ENCODE peak calls at places on chromosomes 7 and 10, in seven cellular contexts. One of them, this sample, is unnamed.

GRCh38 chr7:156920076-156920475 is 27.1 kb upstream of the LMBR1 start:
- DNase-seq in activated T-helper 1 cell treated with Interleukin-2 at 50 U/mL for 16 hours: no peak
- DNase-seq in CD4-positive, CD25-positive, alpha-beta regulatory T cell: no peak
- DNase-seq in SW480: no peak
- DNase-seq in CD4-positive, alpha-beta T cell: no peak
- DNase-seq in activated CD4-positive, alpha-beta T cell treated with anti-CD3 and anti-CD28 coated beads, Interleukin-2, amount 10 ng/mL, durations not matched to agents 7 days and 5 days: no peak
- DNase-seq in neural crest cell: no peak
- DNase-seq in this sample: no peak

GRCh38 chr7:113086928-113087277 is 276 bp upstream of the GPR85 start:
- DNase-seq in CD4-positive, CD25-positive, alpha-beta regulatory T cell: no peak
- DNase-seq in activated T-helper 1 cell treated with Interleukin-2 at 50 U/mL for 16 hours: no peak
- DNase-seq in activated CD4-positive, alpha-beta T cell treated with anti-CD3 and anti-CD28 coated beads, Interleukin-2, amount 10 ng/mL, durations not matched to agents 7 days and 5 days: no peak
- DNase-seq in neural crest cell: no peak
- DNase-seq in CD4-positive, alpha-beta T cell: no peak
- DNase-seq in SW480: no peak
- DNase-seq in this sample: no peak

GRCh38 chr10:118163227-118163626 is 116.5 kb upstream of the RAB11FIP2 start:
- DNase-seq in CD4-positive, CD25-positive, alpha-beta regulatory T cell: no peak
- DNase-seq in neural crest cell: no peak
- DNase-seq in activated CD4-positive, alpha-beta T cell treated with anti-CD3 and anti-CD28 coated beads, Interleukin-2, amount 10 ng/mL, durations not matched to agents 7 days and 5 days: no peak
- DNase-seq in CD4-positive, alpha-beta T cell: no peak
- DNase-seq in activated T-helper 1 cell treated with Interleukin-2 at 50 U/mL for 16 hours: no peak
- DNase-seq in SW480: no peak
- DNase-seq in this sample: no peak

GRCh38 chr10:8401531-8401930 is 347.0 kb downstream of the GATA3 start:
- DNase-seq in activated CD4-positive, alpha-beta T cell treated with anti-CD3 and anti-CD28 coated beads, Interleukin-2, amount 10 ng/mL, durations not matched to agents 7 days and 5 days: no peak
- DNase-seq in activated T-helper 1 cell treated with Interleukin-2 at 50 U/mL for 16 hours: no peak
- DNase-seq in neural crest cell: no peak
- DNase-seq in CD4-positive, alpha-beta T cell: no peak
- DNase-seq in SW480: no peak
- DNase-seq in CD4-positive, CD25-positive, alpha-beta regulatory T cell: no peak
- DNase-seq in this sample: no peak

GRCh38 chr7:7183061-7183832 is 903 bp downstream of the C1GALT1 start:
- DNase-seq in activated T-helper 1 cell treated with Interleukin-2 at 50 U/mL for 16 hours: peak; percentile 33
- DNase-seq in CD4-positive, alpha-beta T cell: peak; percentile 16
- DNase-seq in SW480: peak; percentile 71
- DNase-seq in activated CD4-positive, alpha-beta T cell treated with anti-CD3 and anti-CD28 coated beads, Interleukin-2, amount 10 ng/mL, durations not matched to agents 7 days and 5 days: peak; percentile 37
- DNase-seq in neural crest cell: no peak
- DNase-seq in CD4-positive, CD25-positive, alpha-beta regulatory T cell: peak; percentile 53
- DNase-seq in this sample: no peak

GRCh38 chr7:52233248-52233647 is 802.2 kb upstream of the POM121L12 start:
- DNase-seq in SW480: no peak
- DNase-seq in activated CD4-positive, alpha-beta T cell treated with anti-CD3 and anti-CD28 coated beads, Interleukin-2, amount 10 ng/mL, durations not matched to agents 7 days and 5 days: no peak
- DNase-seq in CD4-positive, alpha-beta T cell: no peak
- DNase-seq in neural crest cell: no peak
- DNase-seq in CD4-positive, CD25-positive, alpha-beta regulatory T cell: no peak
- DNase-seq in activated T-helper 1 cell treated with Interleukin-2 at 50 U/mL for 16 hours: no peak
- DNase-seq in this sample: no peak

GRCh38 chr7:156559001-156559400 is 81.6 kb upstream of the RNF32 start:
- DNase-seq in CD4-positive, alpha-beta T cell: no peak
- DNase-seq in activated CD4-positive, alpha-beta T cell treated with anti-CD3 and anti-CD28 coated beads, Interleukin-2, amount 10 ng/mL, durations not matched to agents 7 days and 5 days: no peak
- DNase-seq in CD4-positive, CD25-positive, alpha-beta regulatory T cell: no peak
- DNase-seq in activated T-helper 1 cell treated with Interleukin-2 at 50 U/mL for 16 hours: no peak
- DNase-seq in neural crest cell: no peak
- DNase-seq in SW480: no peak
- DNase-seq in this sample: peak; percentile 10

GRCh38 chr10:69801094-69801433 is 642 bp upstream of the COL13A1 start:
- DNase-seq in activated T-helper 1 cell treated with Interleukin-2 at 50 U/mL for 16 hours: no peak
- DNase-seq in activated CD4-positive, alpha-beta T cell treated with anti-CD3 and anti-CD28 coated beads, Interleukin-2, amount 10 ng/mL, durations not matched to agents 7 days and 5 days: peak; percentile 33
- DNase-seq in SW480: peak; percentile 64
- DNase-seq in CD4-positive, alpha-beta T cell: no peak
- DNase-seq in CD4-positive, CD25-positive, alpha-beta regulatory T cell: peak; percentile 33
- DNase-seq in neural crest cell: peak; percentile 71
- DNase-seq in this sample: no peak

GRCh38 chr7:3649250-3649649 is 348.2 kb downstream of the SDK1 start:
- DNase-seq in activated CD4-positive, alpha-beta T cell treated with anti-CD3 and anti-CD28 coated beads, Interleukin-2, amount 10 ng/mL, durations not matched to agents 7 days and 5 days: no peak
- DNase-seq in CD4-positive, CD25-positive, alpha-beta regulatory T cell: no peak
- DNase-seq in activated T-helper 1 cell treated with Interleukin-2 at 50 U/mL for 16 hours: no peak
- DNase-seq in SW480: no peak
- DNase-seq in neural crest cell: no peak
- DNase-seq in CD4-positive, alpha-beta T cell: no peak
- DNase-seq in this sample: no peak

GRCh38 chr10:120950103-120950561 is 99.0 kb downstream of the WDR11 start:
- DNase-seq in CD4-positive, CD25-positive, alpha-beta regulatory T cell: no peak
- DNase-seq in activated T-helper 1 cell treated with Interleukin-2 at 50 U/mL for 16 hours: no peak
- DNase-seq in CD4-positive, alpha-beta T cell: no peak
- DNase-seq in neural crest cell: peak; percentile 28
- DNase-seq in activated CD4-positive, alpha-beta T cell treated with anti-CD3 and anti-CD28 coated beads, Interleukin-2, amount 10 ng/mL, durations not matched to agents 7 days and 5 days: no peak
- DNase-seq in SW480: no peak
- DNase-seq in this sample: peak; percentile 30

GRCh38 chr7:100829150-100829716 is 1.9 kb upstream of the EPHB4 start:
- DNase-seq in neural crest cell: no peak
- DNase-seq in CD4-positive, CD25-positive, alpha-beta regulatory T cell: no peak
- DNase-seq in activated CD4-positive, alpha-beta T cell treated with anti-CD3 and anti-CD28 coated beads, Interleukin-2, amount 10 ng/mL, durations not matched to agents 7 days and 5 days: no peak
- DNase-seq in activated T-helper 1 cell treated with Interleukin-2 at 50 U/mL for 16 hours: no peak
- DNase-seq in SW480: no peak
- DNase-seq in CD4-positive, alpha-beta T cell: no peak
- DNase-seq in this sample: no peak

GRCh38 chr10:68536973-68537372 is 9.7 kb upstream of the SLC25A16 start:
- DNase-seq in CD4-positive, alpha-beta T cell: no peak
- DNase-seq in CD4-positive, CD25-positive, alpha-beta regulatory T cell: no peak
- DNase-seq in activated CD4-positive, alpha-beta T cell treated with anti-CD3 and anti-CD28 coated beads, Interleukin-2, amount 10 ng/mL, durations not matched to agents 7 days and 5 days: no peak
- DNase-seq in SW480: no peak
- DNase-seq in neural crest cell: no peak
- DNase-seq in activated T-helper 1 cell treated with Interleukin-2 at 50 U/mL for 16 hours: no peak
- DNase-seq in this sample: no peak

GRCh38 chr7:1093506-1093850 is 5.6 kb downstream of the GPER1 start:
- DNase-seq in neural crest cell: no peak
- DNase-seq in activated T-helper 1 cell treated with Interleukin-2 at 50 U/mL for 16 hours: no peak
- DNase-seq in SW480: no peak
- DNase-seq in activated CD4-positive, alpha-beta T cell treated with anti-CD3 and anti-CD28 coated beads, Interleukin-2, amount 10 ng/mL, durations not matched to agents 7 days and 5 days: no peak
- DNase-seq in CD4-positive, alpha-beta T cell: no peak
- DNase-seq in CD4-positive, CD25-positive, alpha-beta regulatory T cell: no peak
- DNase-seq in this sample: no peak

GRCh38 chr10:11782793-11783557 is 40.2 kb upstream of the PROSER2 start:
- DNase-seq in activated CD4-positive, alpha-beta T cell treated with anti-CD3 and anti-CD28 coated beads, Interleukin-2, amount 10 ng/mL, durations not matched to agents 7 days and 5 days: peak; percentile 40
- DNase-seq in SW480: peak; percentile 73
- DNase-seq in CD4-positive, CD25-positive, alpha-beta regulatory T cell: peak; percentile 66
- DNase-seq in neural crest cell: peak; percentile 12
- DNase-seq in activated T-helper 1 cell treated with Interleukin-2 at 50 U/mL for 16 hours: no peak
- DNase-seq in CD4-positive, alpha-beta T cell: no peak
- DNase-seq in this sample: peak; percentile 22

GRCh38 chr10:88401671-88402347 is 181.3 kb downstream of the RNLS start:
- DNase-seq in neural crest cell: no peak
- DNase-seq in activated CD4-positive, alpha-beta T cell treated with anti-CD3 and anti-CD28 coated beads, Interleukin-2, amount 10 ng/mL, durations not matched to agents 7 days and 5 days: no peak
- DNase-seq in CD4-positive, alpha-beta T cell: no peak
- DNase-seq in activated T-helper 1 cell treated with Interleukin-2 at 50 U/mL for 16 hours: no peak
- DNase-seq in CD4-positive, CD25-positive, alpha-beta regulatory T cell: no peak
- DNase-seq in SW480: peak; percentile 22
- DNase-seq in this sample: no peak

GRCh38 chr7:76998263-76998666 is 33.9 kb downstream of the SPDYE17 start:
- DNase-seq in CD4-positive, alpha-beta T cell: no peak
- DNase-seq in CD4-positive, CD25-positive, alpha-beta regulatory T cell: no peak
- DNase-seq in neural crest cell: no peak
- DNase-seq in activated T-helper 1 cell treated with Interleukin-2 at 50 U/mL for 16 hours: no peak
- DNase-seq in activated CD4-positive, alpha-beta T cell treated with anti-CD3 and anti-CD28 coated beads, Interleukin-2, amount 10 ng/mL, durations not matched to agents 7 days and 5 days: no peak
- DNase-seq in SW480: no peak
- DNase-seq in this sample: no peak

GRCh38 chr7:127901895-127902703 is 129.1 kb downstream of the LRRC4 start:
- DNase-seq in neural crest cell: no peak
- DNase-seq in activated T-helper 1 cell treated with Interleukin-2 at 50 U/mL for 16 hours: no peak
- DNase-seq in activated CD4-positive, alpha-beta T cell treated with anti-CD3 and anti-CD28 coated beads, Interleukin-2, amount 10 ng/mL, durations not matched to agents 7 days and 5 days: no peak
- DNase-seq in CD4-positive, alpha-beta T cell: no peak
- DNase-seq in CD4-positive, CD25-positive, alpha-beta regulatory T cell: no peak
- DNase-seq in SW480: no peak
- DNase-seq in this sample: no peak

GRCh38 chr7:101915000-101915399 is 97.6 kb downstream of the CUX1 start:
- DNase-seq in CD4-positive, CD25-positive, alpha-beta regulatory T cell: no peak
- DNase-seq in neural crest cell: no peak
- DNase-seq in SW480: no peak
- DNase-seq in activated T-helper 1 cell treated with Interleukin-2 at 50 U/mL for 16 hours: no peak
- DNase-seq in activated CD4-positive, alpha-beta T cell treated with anti-CD3 and anti-CD28 coated beads, Interleukin-2, amount 10 ng/mL, durations not matched to agents 7 days and 5 days: no peak
- DNase-seq in CD4-positive, alpha-beta T cell: no peak
- DNase-seq in this sample: no peak

GRCh38 chr10:73886625-73887024 is 12.3 kb upstream of the CAMK2G start:
- DNase-seq in neural crest cell: no peak
- DNase-seq in activated T-helper 1 cell treated with Interleukin-2 at 50 U/mL for 16 hours: no peak
- DNase-seq in CD4-positive, alpha-beta T cell: no peak
- DNase-seq in CD4-positive, CD25-positive, alpha-beta regulatory T cell: no peak
- DNase-seq in SW480: no peak
- DNase-seq in activated CD4-positive, alpha-beta T cell treated with anti-CD3 and anti-CD28 coated beads, Interleukin-2, amount 10 ng/mL, durations not matched to agents 7 days and 5 days: no peak
- DNase-seq in this sample: no peak

GRCh38 chr10:78656815-78657621 is 411.7 kb upstream of the ZMIZ1 start:
- DNase-seq in SW480: no peak
- DNase-seq in activated CD4-positive, alpha-beta T cell treated with anti-CD3 and anti-CD28 coated beads, Interleukin-2, amount 10 ng/mL, durations not matched to agents 7 days and 5 days: no peak
- DNase-seq in neural crest cell: peak; percentile 90
- DNase-seq in CD4-positive, CD25-positive, alpha-beta regulatory T cell: no peak
- DNase-seq in activated T-helper 1 cell treated with Interleukin-2 at 50 U/mL for 16 hours: no peak
- DNase-seq in CD4-positive, alpha-beta T cell: no peak
- DNase-seq in this sample: peak; percentile 48

GRCh38 chr7:33039257-33039904 is 23.2 kb downstream of the NT5C3A start:
- DNase-seq in activated T-helper 1 cell treated with Interleukin-2 at 50 U/mL for 16 hours: no peak
- DNase-seq in CD4-positive, alpha-beta T cell: no peak
- DNase-seq in neural crest cell: no peak
- DNase-seq in SW480: no peak
- DNase-seq in CD4-positive, CD25-positive, alpha-beta regulatory T cell: peak; percentile 58
- DNase-seq in activated CD4-positive, alpha-beta T cell treated with anti-CD3 and anti-CD28 coated beads, Interleukin-2, amount 10 ng/mL, durations not matched to agents 7 days and 5 days: no peak
- DNase-seq in this sample: no peak

GRCh38 chr7:54841772-54842707 is 83.0 kb upstream of the SEC61G start:
- DNase-seq in CD4-positive, CD25-positive, alpha-beta regulatory T cell: peak; percentile 5
- DNase-seq in CD4-positive, alpha-beta T cell: no peak
- DNase-seq in SW480: peak; percentile 26
- DNase-seq in neural crest cell: peak; percentile 23
- DNase-seq in activated CD4-positive, alpha-beta T cell treated with anti-CD3 and anti-CD28 coated beads, Interleukin-2, amount 10 ng/mL, durations not matched to agents 7 days and 5 days: no peak
- DNase-seq in activated T-helper 1 cell treated with Interleukin-2 at 50 U/mL for 16 hours: no peak
- DNase-seq in this sample: peak; percentile 89

GRCh38 chr7:137399827-137400823 is 56.6 kb upstream of the PTN start:
- DNase-seq in neural crest cell: no peak
- DNase-seq in activated CD4-positive, alpha-beta T cell treated with anti-CD3 and anti-CD28 coated beads, Interleukin-2, amount 10 ng/mL, durations not matched to agents 7 days and 5 days: no peak
- DNase-seq in activated T-helper 1 cell treated with Interleukin-2 at 50 U/mL for 16 hours: no peak
- DNase-seq in SW480: no peak
- DNase-seq in CD4-positive, CD25-positive, alpha-beta regulatory T cell: no peak
- DNase-seq in CD4-positive, alpha-beta T cell: no peak
- DNase-seq in this sample: peak; percentile 60

GRCh38 chr10:7035111-7035761 is 375.6 kb downstream of the SFMBT2 start:
- DNase-seq in activated T-helper 1 cell treated with Interleukin-2 at 50 U/mL for 16 hours: no peak
- DNase-seq in SW480: no peak
- DNase-seq in activated CD4-positive, alpha-beta T cell treated with anti-CD3 and anti-CD28 coated beads, Interleukin-2, amount 10 ng/mL, durations not matched to agents 7 days and 5 days: no peak
- DNase-seq in CD4-positive, CD25-positive, alpha-beta regulatory T cell: no peak
- DNase-seq in CD4-positive, alpha-beta T cell: no peak
- DNase-seq in neural crest cell: no peak
- DNase-seq in this sample: no peak

GRCh38 chr7:145082366-145083240 is 246.8 kb upstream of the TPK1 start:
- DNase-seq in activated CD4-positive, alpha-beta T cell treated with anti-CD3 and anti-CD28 coated beads, Interleukin-2, amount 10 ng/mL, durations not matched to agents 7 days and 5 days: no peak
- DNase-seq in CD4-positive, alpha-beta T cell: no peak
- DNase-seq in SW480: no peak
- DNase-seq in neural crest cell: no peak
- DNase-seq in CD4-positive, CD25-positive, alpha-beta regulatory T cell: no peak
- DNase-seq in activated T-helper 1 cell treated with Interleukin-2 at 50 U/mL for 16 hours: no peak
- DNase-seq in this sample: no peak

GRCh38 chr10:66834802-66835201 is 91.0 kb upstream of the LRRTM3 start:
- DNase-seq in neural crest cell: no peak
- DNase-seq in activated T-helper 1 cell treated with Interleukin-2 at 50 U/mL for 16 hours: no peak
- DNase-seq in CD4-positive, alpha-beta T cell: no peak
- DNase-seq in activated CD4-positive, alpha-beta T cell treated with anti-CD3 and anti-CD28 coated beads, Interleukin-2, amount 10 ng/mL, durations not matched to agents 7 days and 5 days: no peak
- DNase-seq in SW480: no peak
- DNase-seq in CD4-positive, CD25-positive, alpha-beta regulatory T cell: no peak
- DNase-seq in this sample: no peak

GRCh38 chr10:97069576-97070362 is 116.0 kb downstream of the SLIT1 start:
- DNase-seq in activated CD4-positive, alpha-beta T cell treated with anti-CD3 and anti-CD28 coated beads, Interleukin-2, amount 10 ng/mL, durations not matched to agents 7 days and 5 days: peak; percentile 46
- DNase-seq in neural crest cell: no peak
- DNase-seq in SW480: peak; percentile 99
- DNase-seq in activated T-helper 1 cell treated with Interleukin-2 at 50 U/mL for 16 hours: no peak
- DNase-seq in CD4-positive, CD25-positive, alpha-beta regulatory T cell: peak; percentile 22
- DNase-seq in CD4-positive, alpha-beta T cell: no peak
- DNase-seq in this sample: no peak

GRCh38 chr7:70704921-70705346 is 427.0 kb upstream of the GALNT17 start:
- DNase-seq in neural crest cell: no peak
- DNase-seq in activated T-helper 1 cell treated with Interleukin-2 at 50 U/mL for 16 hours: no peak
- DNase-seq in activated CD4-positive, alpha-beta T cell treated with anti-CD3 and anti-CD28 coated beads, Interleukin-2, amount 10 ng/mL, durations not matched to agents 7 days and 5 days: no peak
- DNase-seq in CD4-positive, CD25-positive, alpha-beta regulatory T cell: no peak
- DNase-seq in CD4-positive, alpha-beta T cell: no peak
- DNase-seq in SW480: no peak
- DNase-seq in this sample: peak; percentile 73

GRCh38 chr10:3740157-3740871 is 44.7 kb downstream of the KLF6 start:
- DNase-seq in activated T-helper 1 cell treated with Interleukin-2 at 50 U/mL for 16 hours: no peak
- DNase-seq in activated CD4-positive, alpha-beta T cell treated with anti-CD3 and anti-CD28 coated beads, Interleukin-2, amount 10 ng/mL, durations not matched to agents 7 days and 5 days: peak; percentile 4
- DNase-seq in CD4-positive, alpha-beta T cell: no peak
- DNase-seq in SW480: no peak
- DNase-seq in neural crest cell: no peak
- DNase-seq in CD4-positive, CD25-positive, alpha-beta regulatory T cell: peak; percentile 75
- DNase-seq in this sample: peak; percentile 77

GRCh38 chr7:159370-160270 is 32.8 kb upstream of the FAM20C start:
- DNase-seq in SW480: no peak
- DNase-seq in CD4-positive, CD25-positive, alpha-beta regulatory T cell: no peak
- DNase-seq in CD4-positive, alpha-beta T cell: no peak
- DNase-seq in activated CD4-positive, alpha-beta T cell treated with anti-CD3 and anti-CD28 coated beads, Interleukin-2, amount 10 ng/mL, durations not matched to agents 7 days and 5 days: no peak
- DNase-seq in neural crest cell: no peak
- DNase-seq in activated T-helper 1 cell treated with Interleukin-2 at 50 U/mL for 16 hours: no peak
- DNase-seq in this sample: no peak

This sample was measured in astrocyte.